ENCODE peak calls at places on chromosomes 2 and 18, in four cellular contexts. O, C, P and R are unnamed samples.

GRCh38 chr2:216015722-216016464 is 2.5 kb upstream of the MREG start:
- DNase-seq in O (no peak), C (no peak), P (peak), R (no peak)

GRCh38 chr2:127490283-127490682 is 36.0 kb downstream of the IWS1 start:
- DNase-seq in O (no peak), C (no peak), P (no peak), R (no peak)

GRCh38 chr2:74502720-74503505 is 3.5 kb upstream of the LBX2 start:
- DNase-seq in O (peak), C (peak), P (peak), R (peak)

GRCh38 chr2:168424112-168424951 is 31.7 kb upstream of the CERS6 start:
- DNase-seq in O (no peak), C (no peak), P (no peak), R (no peak)

GRCh38 chr2:151339168-151339567 is 18.2 kb upstream of the TNFAIP6 start:
- DNase-seq in O (no peak), C (no peak), P (no peak), R (no peak)

GRCh38 chr18:75293591-75293990 is 83.0 kb downstream of the TSHZ1 start:
- DNase-seq in O (no peak), C (no peak), P (no peak), R (no peak)

GRCh38 chr2:173652311-173652710 is 297.6 kb downstream of the CDCA7 start:
- DNase-seq in O (peak), C (no peak), P (no peak), R (no peak)

GRCh38 chr2:104434363-104434792 is 419.5 kb upstream of the POU3F3 start:
- DNase-seq in O (no peak), C (no peak), P (no peak), R (no peak)

GRCh38 chr2:212032032-212032431 is 506.6 kb downstream of the ERBB4 start:
- DNase-seq in O (peak), C (no peak), P (no peak), R (no peak)

GRCh38 chr18:46174317-46175039 is 70.3 kb downstream of the HAUS1 start:
- DNase-seq in O (no peak), C (no peak), P (peak), R (no peak)

GRCh38 chr2:214069254-214069653 is 341.6 kb upstream of the VWC2L start:
- DNase-seq in O (peak), C (no peak), P (no peak), R (no peak)

GRCh38 chr18:11951390-11951851 is 29.9 kb upstream of the IMPA2 start:
- DNase-seq in O (no peak), C (no peak), P (peak), R (no peak)

GRCh38 chr2:203873921-203874631 is 6.5 kb downstream of the CTLA4 start:
- DNase-seq in O (no peak), C (no peak), P (no peak), R (no peak)

GRCh38 chr2:236265675-236266074 is 1.5 kb upstream of the ASB18 start:
- DNase-seq in O (no peak), C (no peak), P (no peak), R (no peak)

GRCh38 chr2:231162036-231162345 is 36.4 kb upstream of the ARMC9 start:
- DNase-seq in O (peak), C (no peak), P (no peak), R (no peak)

GRCh38 chr2:199463708-199464613 is 6.2 kb upstream of the SATB2 start:
- DNase-seq in O (no peak), C (no peak), P (no peak), R (no peak)

GRCh38 chr2:85741211-85741610 is 12.6 kb upstream of the ATOH8 start:
- DNase-seq in O (no peak), C (no peak), P (no peak), R (peak)

GRCh38 chr2:39008663-39009062 is 112.2 kb downstream of the SOS1 start:
- DNase-seq in O (no peak), C (no peak), P (no peak), R (no peak)

GRCh38 chr2:63055510-63056308 is 5.1 kb downstream of the OTX1 start:
- DNase-seq in O (no peak), C (no peak), P (peak), R (no peak)

GRCh38 chr2:223055836-223056235 is 3.8 kb downstream of the KCNE4 start:
- DNase-seq in O (no peak), C (no peak), P (no peak), R (no peak)

GRCh38 chr2:20523798-20524197 is 76.9 kb downstream of the RHOB start:
- DNase-seq in O (no peak), C (no peak), P (no peak), R (no peak)
- TF ChIP-seq CTCF in O (no peak), C (no peak), P (no peak), R (no peak)

GRCh38 chr2:46615555-46616487 is 136.5 kb downstream of the TMEM247 start:
- DNase-seq in O (no peak), C (no peak), P (no peak), R (no peak)
- TF ChIP-seq CTCF in O (peak), C (no peak), P (no peak), R (peak)

DNA sequence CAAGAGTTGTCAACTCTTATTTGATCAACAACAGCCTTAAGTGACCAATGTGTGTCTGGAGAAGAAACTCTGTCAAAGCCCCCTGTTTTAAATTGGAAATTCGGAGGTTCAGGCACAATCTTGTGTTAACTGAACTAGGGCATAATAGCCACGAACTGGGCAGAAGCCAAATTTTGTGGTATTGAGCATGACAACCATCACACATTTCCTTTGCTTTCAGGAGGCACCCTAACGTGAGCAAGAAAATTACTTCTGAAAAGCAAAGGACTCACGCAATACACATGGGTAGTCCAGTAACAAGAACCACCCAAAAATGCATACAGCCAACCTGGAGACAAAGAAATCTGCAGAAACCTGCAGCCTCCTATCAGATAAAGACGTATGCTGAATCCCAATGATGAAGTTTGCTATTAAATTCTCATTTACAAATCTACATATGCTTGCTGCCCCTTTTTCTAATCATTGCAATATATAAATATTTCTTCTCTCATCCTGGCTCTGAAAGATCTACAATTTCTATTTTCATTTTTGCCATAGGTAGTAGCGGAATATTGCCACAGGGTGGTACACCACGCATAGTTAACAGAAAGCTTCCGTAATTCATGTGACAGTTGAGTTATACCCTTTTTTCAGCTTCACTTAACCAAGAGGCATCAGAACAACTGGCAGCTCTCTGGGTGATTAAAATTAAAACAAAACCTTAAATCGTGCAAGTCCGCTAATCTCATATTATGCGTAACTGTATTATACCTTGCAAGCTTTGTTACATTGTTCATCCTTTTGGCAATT is 495.8 kb downstream of the NRXN1 start:
- DNase-seq in O (peak), C (no peak), P (peak), R (no peak)
- TF ChIP-seq CTCF in O (peak), C (peak), P (peak), R (peak)

GRCh38 chr2:120686511-120687168 is 49.0 kb upstream of the GLI2 start:
- DNase-seq in O (no peak), C (no peak), P (no peak), R (no peak)
- TF ChIP-seq CTCF in O (peak), C (no peak), P (peak), R (no peak)